ENCODE peak calls at places on chromosomes 4 and X, in five cellular contexts. One of them, this sample, is unnamed.

GRCh38 chr4:78346222-78346621 is 205.3 kb upstream of the ANXA3 start:
- DNase-seq in H7: no peak
- DNase-seq in left ventricle myocardium superior: no peak
- DNase-seq in psoas muscle: no peak
- DNase-seq in NCI-H1092 treated with DMSO at 0.1 percent for 48 hours: no peak
- DNase-seq in this sample: no peak

GRCh38 chrX:14948701-14949100 is 75.5 kb downstream of the MOSPD2 start:
- DNase-seq in H7: no peak
- DNase-seq in left ventricle myocardium superior: no peak
- DNase-seq in psoas muscle: no peak
- DNase-seq in NCI-H1092 treated with DMSO at 0.1 percent for 48 hours: no peak
- DNase-seq in this sample: no peak

GRCh38 chr4:156558365-156559025 is 413.1 kb downstream of the PDGFC start:
- DNase-seq in H7: no peak
- DNase-seq in left ventricle myocardium superior: no peak
- DNase-seq in psoas muscle: no peak
- DNase-seq in NCI-H1092 treated with DMSO at 0.1 percent for 48 hours: peak; percentile 25
- DNase-seq in this sample: no peak

GRCh38 chrX:11908371-11908770 is 150.3 kb downstream of the MSL3 start:
- DNase-seq in H7: peak; percentile 28
- DNase-seq in left ventricle myocardium superior: no peak
- DNase-seq in psoas muscle: no peak
- DNase-seq in NCI-H1092 treated with DMSO at 0.1 percent for 48 hours: peak; percentile 47
- DNase-seq in this sample: no peak

GRCh38 chr4:66475596-66475995 is 805.3 kb upstream of the EPHA5 start:
- DNase-seq in H7: no peak
- DNase-seq in left ventricle myocardium superior: no peak
- DNase-seq in psoas muscle: no peak
- DNase-seq in NCI-H1092 treated with DMSO at 0.1 percent for 48 hours: no peak
- DNase-seq in this sample: no peak

GRCh38 chr4:40722576-40723161 is 27.1 kb upstream of the NSUN7 start:
- DNase-seq in H7: no peak
- DNase-seq in left ventricle myocardium superior: no peak
- DNase-seq in psoas muscle: no peak
- DNase-seq in NCI-H1092 treated with DMSO at 0.1 percent for 48 hours: no peak
- DNase-seq in this sample: no peak

GRCh38 chr4:183505556-183506388 is 914 bp downstream of the ING2 start:
- DNase-seq in H7: peak; percentile 93
- DNase-seq in left ventricle myocardium superior: peak; percentile 91
- DNase-seq in psoas muscle: peak; percentile 93
- DNase-seq in NCI-H1092 treated with DMSO at 0.1 percent for 48 hours: peak; percentile 77
- DNase-seq in this sample: peak; percentile 85

GRCh38 chrX:119887721-119888425 is 7.8 kb upstream of the AKAP14 start:
- DNase-seq in H7: peak; percentile 86
- DNase-seq in left ventricle myocardium superior: peak; percentile 74
- DNase-seq in psoas muscle: peak; percentile 68
- DNase-seq in NCI-H1092 treated with DMSO at 0.1 percent for 48 hours: peak; percentile 11
- DNase-seq in this sample: peak; percentile 38

GRCh38 chr4:67885727-67886126 is 1.9 kb upstream of the TMPRSS11D start:
- DNase-seq in H7: no peak
- DNase-seq in left ventricle myocardium superior: no peak
- DNase-seq in psoas muscle: no peak
- DNase-seq in NCI-H1092 treated with DMSO at 0.1 percent for 48 hours: no peak
- DNase-seq in this sample: no peak

GRCh38 chr4:3045500-3045850 is 28.9 kb downstream of the HTT-AS start:
- DNase-seq in H7: no peak
- DNase-seq in left ventricle myocardium superior: peak; percentile 65
- DNase-seq in psoas muscle: peak; percentile 78
- DNase-seq in NCI-H1092 treated with DMSO at 0.1 percent for 48 hours: no peak
- DNase-seq in this sample: no peak

GRCh38 chrX:132118361-132118760 is 9.5 kb downstream of the FRMD7 start:
- DNase-seq in H7: no peak
- DNase-seq in left ventricle myocardium superior: peak; percentile 28
- DNase-seq in psoas muscle: no peak
- DNase-seq in NCI-H1092 treated with DMSO at 0.1 percent for 48 hours: no peak
- DNase-seq in this sample: no peak

This sample was measured in heart right ventricle.